ENCODE peak calls at places on chromosomes 7 and 10, in four cellular contexts. One of them, this sample, is unnamed.

GRCh38 chr10:63698815-63699205 is 177.6 kb downstream of the REEP3 start:
- DNase-seq in heart left ventricle: no peak
- DNase-seq in HL-60: no peak
- DNase-seq in body of pancreas: peak; percentile 8
- DNase-seq in this sample: no peak

GRCh38 chr10:43130756-43131155 is 7.5 kb upstream of the CSGALNACT2 start:
- DNase-seq in heart left ventricle: peak; percentile 17
- DNase-seq in HL-60: no peak
- DNase-seq in body of pancreas: no peak
- DNase-seq in this sample: no peak

GRCh38 chr7:100171087-100171681 is 2.8 kb upstream of the GAL3ST4 start:
- DNase-seq in heart left ventricle: no peak
- DNase-seq in HL-60: no peak
- DNase-seq in body of pancreas: no peak
- DNase-seq in this sample: no peak

GRCh38 chr10:5737352-5737751 is 52.7 kb downstream of the TASOR2 start:
- DNase-seq in heart left ventricle: no peak
- DNase-seq in HL-60: no peak
- DNase-seq in body of pancreas: no peak
- DNase-seq in this sample: no peak

GRCh38 chr7:27976531-27976930 is 204.1 kb downstream of the JAZF1 start:
- DNase-seq in heart left ventricle: no peak
- DNase-seq in HL-60: no peak
- DNase-seq in body of pancreas: no peak
- DNase-seq in this sample: no peak

GRCh38 chr7:22201182-22201880 is 155.6 kb downstream of the RAPGEF5 start:
- DNase-seq in heart left ventricle: no peak
- DNase-seq in HL-60: no peak
- DNase-seq in body of pancreas: no peak
- DNase-seq in this sample: no peak

GRCh38 chr7:101382937-101383336 is 20.3 kb downstream of the COL26A1 start:
- DNase-seq in heart left ventricle: no peak
- DNase-seq in HL-60: no peak
- DNase-seq in body of pancreas: no peak
- DNase-seq in this sample: no peak

GRCh38 chr10:28839600-28840007 is 162.3 kb downstream of the BAMBI start:
- DNase-seq in heart left ventricle: peak; percentile 60
- DNase-seq in HL-60: no peak
- DNase-seq in body of pancreas: peak; percentile 22
- DNase-seq in this sample: peak; percentile 95

GRCh38 chr10:77004917-77005564 is 632.6 kb downstream of the KCNMA1 start:
- DNase-seq in heart left ventricle: no peak
- DNase-seq in HL-60: no peak
- DNase-seq in body of pancreas: peak; percentile 27
- DNase-seq in this sample: peak; percentile 45

GRCh38 chr7:47536705-47537611 is 45.0 kb downstream of the TNS3 start:
- DNase-seq in heart left ventricle: peak; percentile 53
- DNase-seq in HL-60: no peak
- DNase-seq in body of pancreas: peak; percentile 57
- DNase-seq in this sample: peak; percentile 40

GRCh38 chr10:6226216-6226615 is 23.5 kb downstream of the PFKFB3 start:
- DNase-seq in heart left ventricle: no peak
- DNase-seq in HL-60: no peak
- DNase-seq in body of pancreas: no peak
- DNase-seq in this sample: no peak

GRCh38 chr10:126628746-126629145 is 41.7 kb downstream of the C10orf90 start:
- DNase-seq in heart left ventricle: no peak
- DNase-seq in HL-60: no peak
- DNase-seq in body of pancreas: no peak
- DNase-seq in this sample: no peak

GRCh38 chr7:64515781-64516180 is 47.1 kb downstream of the ZNF680 start:
- DNase-seq in heart left ventricle: no peak
- DNase-seq in HL-60: no peak
- DNase-seq in body of pancreas: no peak
- DNase-seq in this sample: no peak

GRCh38 chr10:82826132-82826531 is 951.1 kb downstream of the NRG3 start:
- DNase-seq in heart left ventricle: no peak
- DNase-seq in HL-60: no peak
- DNase-seq in body of pancreas: no peak
- DNase-seq in this sample: no peak

GRCh38 chr10:66925896-66926719 is at the start of gene LRRTM3:
- DNase-seq in heart left ventricle: peak; percentile 20
- DNase-seq in HL-60: peak; percentile 43
- DNase-seq in body of pancreas: peak; percentile 74
- DNase-seq in this sample: peak; percentile 88

GRCh38 chr10:21517983-21518628 is 7.4 kb downstream of the SKIDA1 start:
- DNase-seq in heart left ventricle: no peak
- DNase-seq in HL-60: no peak
- DNase-seq in body of pancreas: no peak
- DNase-seq in this sample: no peak

GRCh38 chr7:19530261-19530660 is 178.6 kb downstream of the POLR1F start:
- DNase-seq in heart left ventricle: no peak
- DNase-seq in HL-60: no peak
- DNase-seq in body of pancreas: no peak
- DNase-seq in this sample: no peak

GRCh38 chr7:77866370-77866769 is 67.8 kb downstream of the PHTF2 start:
- DNase-seq in heart left ventricle: no peak
- DNase-seq in HL-60: no peak
- DNase-seq in body of pancreas: no peak
- DNase-seq in this sample: no peak

GRCh38 chr10:70672993-70673928 is 955 bp downstream of the ADAMTS14 start:
- DNase-seq in heart left ventricle: peak; percentile 48
- DNase-seq in HL-60: no peak
- DNase-seq in body of pancreas: no peak
- DNase-seq in this sample: peak; percentile 74

GRCh38 chr7:45401155-45401554 is 173.0 kb upstream of the ADCY1 start:
- DNase-seq in heart left ventricle: no peak
- DNase-seq in HL-60: no peak
- DNase-seq in body of pancreas: no peak
- DNase-seq in this sample: no peak

GRCh38 chr7:39733881-39734571 is 110.7 kb downstream of the RALA start:
- DNase-seq in heart left ventricle: no peak
- DNase-seq in HL-60: peak; percentile 17
- DNase-seq in body of pancreas: no peak
- DNase-seq in this sample: peak; percentile 80

GRCh38 chr10:117546020-117546629 is 3.6 kb downstream of the EMX2 start:
- DNase-seq in heart left ventricle: no peak
- DNase-seq in HL-60: no peak
- DNase-seq in body of pancreas: no peak
- DNase-seq in this sample: no peak

GRCh38 chr10:76885815-76886214 is 751.8 kb downstream of the KCNMA1 start:
- DNase-seq in heart left ventricle: peak; percentile 26
- DNase-seq in HL-60: no peak
- DNase-seq in body of pancreas: no peak
- DNase-seq in this sample: no peak

GRCh38 chr7:100516135-100516812 is 22.7 kb upstream of the AGFG2 start:
- DNase-seq in heart left ventricle: peak; percentile 25
- DNase-seq in HL-60: no peak
- DNase-seq in body of pancreas: peak; percentile 45
- DNase-seq in this sample: peak; percentile 82

GRCh38 chr10:59225211-59225610 is 48.8 kb downstream of the PHYHIPL start:
- DNase-seq in heart left ventricle: no peak
- DNase-seq in HL-60: no peak
- DNase-seq in body of pancreas: no peak
- DNase-seq in this sample: no peak

DNA sequence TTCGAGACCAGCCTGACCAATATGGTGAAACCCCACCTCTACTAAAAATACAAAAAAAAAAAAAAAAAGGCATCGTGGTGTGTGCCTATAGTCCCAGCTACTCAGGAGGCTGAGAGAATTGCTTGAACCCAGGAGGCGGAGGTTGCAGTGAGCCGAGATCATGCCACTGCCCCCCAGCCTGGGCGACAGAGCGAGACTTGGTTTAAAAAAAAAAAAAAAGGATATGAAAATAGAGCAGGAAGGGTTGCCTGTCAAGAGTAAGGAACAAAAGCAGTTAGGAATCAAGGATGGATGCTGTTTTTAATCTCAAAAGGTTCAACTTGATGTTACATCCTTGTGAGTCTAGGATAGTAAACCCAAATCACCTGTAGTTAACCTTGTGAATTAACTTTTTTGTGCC is 11.8 kb upstream of the ASCC1 start:
- DNase-seq in heart left ventricle: no peak
- DNase-seq in HL-60: no peak
- DNase-seq in body of pancreas: no peak
- DNase-seq in this sample: no peak
- H3K27ac ChIP-seq in heart left ventricle: peak overlapping the region; percentile 46
- H3K27ac ChIP-seq in HL-60: no peak overlapping the region
- H3K27ac ChIP-seq in body of pancreas: peak overlapping the region; percentile 43
- H3K27ac ChIP-seq in this sample: no peak overlapping the region

GRCh38 chr7:72190166-72190565 is 222.0 kb downstream of the CALN1 start:
- DNase-seq in heart left ventricle: no peak
- DNase-seq in HL-60: no peak
- DNase-seq in body of pancreas: no peak
- DNase-seq in this sample: no peak

GRCh38 chr7:72183835-72184234 is 228.3 kb downstream of the CALN1 start:
- DNase-seq in heart left ventricle: no peak
- DNase-seq in HL-60: no peak
- DNase-seq in body of pancreas: no peak
- DNase-seq in this sample: no peak

GRCh38 chr7:72182036-72182435 is 230.1 kb downstream of the CALN1 start:
- DNase-seq in heart left ventricle: no peak
- DNase-seq in HL-60: no peak
- DNase-seq in body of pancreas: no peak
- DNase-seq in this sample: no peak

GRCh38 chr7:72190919-72191318 is 221.2 kb downstream of the CALN1 start:
- DNase-seq in heart left ventricle: no peak
- DNase-seq in HL-60: no peak
- DNase-seq in body of pancreas: no peak
- DNase-seq in this sample: no peak

DNA sequence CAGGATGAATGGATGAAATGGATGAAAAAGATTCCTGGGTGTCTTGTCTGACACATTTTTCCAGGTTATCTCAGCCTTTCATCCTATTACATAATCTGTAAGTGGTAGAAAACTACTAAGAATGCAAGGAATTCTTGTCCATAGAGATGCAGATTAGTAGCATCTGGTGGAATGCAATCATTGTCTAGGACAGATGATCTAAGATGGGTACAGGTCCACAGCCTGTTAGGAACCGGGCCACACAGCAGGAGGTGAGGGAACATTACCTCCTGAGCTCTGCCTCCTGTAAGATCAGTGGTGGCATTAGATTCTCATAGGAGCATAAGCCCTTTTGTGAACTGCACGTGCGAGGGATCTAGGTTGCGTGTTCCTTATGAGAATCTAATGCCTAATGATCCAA is 225.0 kb downstream of the CALN1 start:
- DNase-seq in heart left ventricle: no peak
- DNase-seq in HL-60: no peak
- DNase-seq in body of pancreas: no peak
- DNase-seq in this sample: no peak
- H3K4me3 ChIP-seq in heart left ventricle: no peak overlapping the region
- H3K4me3 ChIP-seq in HL-60: no peak overlapping the region
- H3K4me3 ChIP-seq in body of pancreas: no peak overlapping the region
- H3K4me3 ChIP-seq in this sample: no peak overlapping the region

GRCh38 chr10:85978566-85979358 is 387.8 kb downstream of the GRID1 start:
- DNase-seq in heart left ventricle: peak; percentile 9
- DNase-seq in HL-60: no peak
- DNase-seq in body of pancreas: no peak
- DNase-seq in this sample: no peak
- TF ChIP-seq CTCF in heart left ventricle: no peak
- TF ChIP-seq CTCF in HL-60: no peak
- TF ChIP-seq CTCF in body of pancreas: no peak
- TF ChIP-seq CTCF in this sample: no peak

GRCh38 chr10:47042199-47042473 is 130.9 kb downstream of the PTPN20 start:
- DNase-seq in heart left ventricle: no peak
- DNase-seq in HL-60: no peak
- DNase-seq in body of pancreas: no peak
- DNase-seq in this sample: no peak
- H3K27ac ChIP-seq in heart left ventricle: no peak overlapping the region
- H3K27ac ChIP-seq in HL-60: no peak overlapping the region
- H3K27ac ChIP-seq in body of pancreas: no peak overlapping the region
- H3K27ac ChIP-seq in this sample: no peak overlapping the region

This sample was measured in brain microvascular endothelial cell.